ENCODE peak calls at places on chromosome 17, in eight cellular contexts. P is BE2C, C is HL-60, I is PC-3, F is kidney epithelial cell, X is GM06990, K is AG10803, G is astrocyte of the spinal cord. L is an unnamed sample.

GRCh38 chr17:36855459-36855858 is 81.8 kb upstream of the LHX1 start:
- DNase-seq in P (no peak), C (no peak), I (no peak), F (no peak), X (no peak), K (no peak), G (no peak), L (no peak)

GRCh38 chr17:74340470-74341023 is 14.5 kb downstream of the KIF19 start:
- DNase-seq in P (no peak), C (no peak), I (no peak), F (no peak), X (no peak), K (no peak), G (no peak), L (no peak)

GRCh38 chr17:28532063-28532960 is 20.1 kb downstream of the UNC119 start:
- DNase-seq in P (no peak), C (no peak), I (no peak), F (no peak), X (no peak), K (no peak), G (no peak), L (no peak)

GRCh38 chr17:30954046-30954805 is 16.6 kb upstream of the RNF135 start:
- DNase-seq in P (no peak), C (no peak), I (no peak), F (no peak), X (no peak), K (no peak), G (no peak), L (no peak)

GRCh38 chr17:50266384-50267073 is 7.7 kb upstream of the TMEM92 start:
- DNase-seq in P (no peak), C (no peak), I (peak; percentile 93), F (no peak), X (no peak), K (peak; percentile 86), G (peak; percentile 93), L (no peak)

GRCh38 chr17:31313982-31314787 is at the start of gene EVI2B:
- DNase-seq in P (no peak), C (peak; percentile 55), I (peak; percentile 82), F (no peak), X (peak; percentile 80), K (peak; percentile 45), G (peak; percentile 21), L (peak; percentile 79)

GRCh38 chr17:7043544-7044268 is at the start of gene SLC16A11:
- DNase-seq in P (peak; percentile 39), C (no peak), I (no peak), F (no peak), X (peak; percentile 61), K (peak; percentile 25), G (peak; percentile 17), L (no peak)

GRCh38 chr17:75808905-75809621 is 24.5 kb downstream of the UNK start:
- DNase-seq in P (peak; percentile 96), C (no peak), I (no peak), F (no peak), X (no peak), K (peak; percentile 66), G (peak; percentile 81), L (no peak)

GRCh38 chr17:49659983-49660382 is 17.9 kb downstream of the SPOP start:
- DNase-seq in P (no peak), C (no peak), I (no peak), F (no peak), X (no peak), K (no peak), G (no peak), L (no peak)

GRCh38 chr17:82047379-82047778 is 4.2 kb downstream of the RFNG start:
- DNase-seq in P (no peak), C (no peak), I (no peak), F (no peak), X (no peak), K (no peak), G (no peak), L (no peak)

GRCh38 chr17:62562656-62563055 is 64.8 kb upstream of the MRC2 start:
- DNase-seq in P (no peak), C (no peak), I (peak; percentile 90), F (no peak), X (no peak), K (peak; percentile 43), G (peak; percentile 75), L (no peak)

GRCh38 chr17:39167492-39167891 is 1.5 kb upstream of the ARL5C start:
- DNase-seq in P (no peak), C (peak; percentile 91), I (no peak), F (no peak), X (no peak), K (peak; percentile 37), G (no peak), L (no peak)

GRCh38 chr17:62627904-62628603 is 584 bp downstream of the MRC2 start:
- DNase-seq in P (peak; percentile 55), C (peak; percentile 74), I (peak; percentile 30), F (no peak), X (peak; percentile 52), K (peak; percentile 80), G (peak; percentile 82), L (no peak)

GRCh38 chr17:27551701-27552466 is 79.1 kb upstream of the LGALS9 start:
- DNase-seq in P (no peak), C (no peak), I (peak; percentile 83), F (no peak), X (no peak), K (no peak), G (no peak), L (no peak)

GRCh38 chr17:55420776-55421178 is 858 bp downstream of the MMD start:
- DNase-seq in P (peak; percentile 54), C (no peak), I (peak; percentile 48), F (no peak), X (peak; percentile 49), K (no peak), G (no peak), L (no peak)

GRCh38 chr17:28141783-28142182 is 99.3 kb downstream of the NLK start:
- DNase-seq in P (no peak), C (no peak), I (no peak), F (no peak), X (no peak), K (no peak), G (no peak), L (no peak)

GRCh38 chr17:5042152-5043022 is 7.2 kb upstream of the SLC52A1 start:
- DNase-seq in P (no peak), C (no peak), I (no peak), F (no peak), X (no peak), K (no peak), G (no peak), L (no peak)

GRCh38 chr17:2051388-2052237 is 3.3 kb upstream of the HIC1 start:
- DNase-seq in P (no peak), C (no peak), I (no peak), F (no peak), X (no peak), K (no peak), G (no peak), L (no peak)
- H3K4me3 ChIP-seq in P (no peak overlapping the region), C (no peak overlapping the region), I (no peak overlapping the region), F (no peak overlapping the region), X (no peak overlapping the region), K (no peak overlapping the region), G (no peak overlapping the region), L (no peak overlapping the region)

GRCh38 chr17:64498308-64499203 is 1.7 kb upstream of the POLG2 start:
- DNase-seq in P (no peak), C (no peak), I (peak; percentile 68), F (no peak), X (no peak), K (no peak), G (no peak), L (no peak)

GRCh38 chr17:64496786-64497564 is at the start of gene POLG2:
- DNase-seq in P (peak; percentile 97), C (peak; percentile 91), I (peak; percentile 98), F (peak; percentile 78), X (peak; percentile 94), K (peak; percentile 92), G (peak; percentile 91), L (peak; percentile 87)

GRCh38 chr17:64499805-64500486 is 3.1 kb upstream of the POLG2 start:
- DNase-seq in P (no peak), C (peak; percentile 53), I (peak; percentile 32), F (no peak), X (no peak), K (peak; percentile 50), G (no peak), L (no peak)

GRCh38 chr17:64496348-64496785 is 487 bp downstream of the POLG2 start:
- DNase-seq in P (no peak), C (no peak), I (peak; percentile 25), F (no peak), X (no peak), K (no peak), G (no peak), L (no peak)

GRCh38 chr17:64497565-64498035 is 746 bp upstream of the POLG2 start:
- DNase-seq in P (no peak), C (no peak), I (no peak), F (no peak), X (no peak), K (no peak), G (no peak), L (no peak)
- TF ChIP-seq CTCF in P (no peak), C (no peak), I (no peak), F (no peak), X (no peak), K (no peak), G (no peak), L (no peak)

DNA sequence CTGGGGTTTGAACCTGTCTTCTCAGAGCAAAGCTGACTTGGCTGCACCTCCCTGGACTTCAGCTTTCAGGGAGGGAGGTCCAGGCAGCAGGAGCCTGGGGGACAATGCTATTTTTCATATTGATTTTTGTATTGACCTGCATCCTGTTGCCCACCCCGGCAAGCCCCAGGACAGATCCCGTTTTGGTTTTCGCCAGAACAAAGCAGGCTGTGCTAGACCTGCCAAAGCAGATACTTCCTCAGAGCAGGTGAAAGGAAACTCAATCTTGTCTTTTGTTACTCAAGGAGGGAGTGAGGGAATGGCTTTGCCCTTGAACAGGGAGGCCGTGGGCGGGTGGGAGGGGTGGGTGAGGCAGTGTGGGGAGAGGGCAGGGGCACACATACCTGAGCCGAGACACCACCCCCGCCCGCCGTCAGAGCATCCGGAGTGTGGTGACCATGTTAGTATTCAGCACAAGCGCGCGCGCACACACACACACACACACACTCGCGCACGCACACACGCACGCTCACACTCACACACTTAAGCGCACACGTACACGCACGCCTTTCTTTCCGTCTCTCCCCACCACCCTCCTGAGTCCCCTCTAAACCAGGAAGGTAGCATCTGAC is 59.5 kb downstream of the RAI1 start:
- DNase-seq in P (no peak), C (no peak), I (no peak), F (no peak), X (no peak), K (no peak), G (peak; percentile 31), L (no peak)
- H3K4me3 ChIP-seq in P (no peak overlapping the region), C (no peak overlapping the region), I (no peak overlapping the region), F (no peak overlapping the region), X (no peak overlapping the region), K (no peak overlapping the region), G (no peak overlapping the region), L (no peak overlapping the region)

DNA sequence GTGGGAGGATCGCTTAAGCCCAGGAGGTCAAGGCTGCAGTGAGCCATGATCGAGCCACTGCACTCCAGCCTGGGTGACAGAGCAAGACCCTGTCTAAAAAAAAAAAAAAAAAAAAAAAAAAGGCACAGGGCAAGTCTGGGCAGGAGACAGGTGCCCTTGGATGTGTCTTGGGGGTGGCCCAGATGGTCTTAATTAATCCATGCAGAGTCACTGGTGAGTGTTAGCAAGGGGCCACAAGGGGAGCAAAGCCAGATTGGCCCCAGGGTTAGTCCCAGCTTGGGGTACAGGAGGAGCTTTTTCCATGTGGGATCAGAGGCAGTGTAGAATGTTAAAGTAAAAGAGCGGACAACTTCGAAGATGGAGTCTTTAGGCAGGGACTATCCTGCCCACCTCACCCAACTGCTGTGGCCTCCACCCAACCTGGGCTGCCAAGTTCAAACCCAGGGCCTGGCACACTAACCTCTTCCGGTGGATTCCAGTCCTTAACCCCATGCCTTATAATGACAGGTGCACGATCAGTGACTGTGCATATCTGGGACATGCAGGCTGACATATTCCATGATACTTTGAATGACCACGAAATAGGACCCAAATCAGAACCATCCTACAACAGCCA is 32.2 kb upstream of the MFSD6L start:
- DNase-seq in P (no peak), C (no peak), I (no peak), F (no peak), X (no peak), K (no peak), G (no peak), L (no peak)
- TF ChIP-seq CTCF in P (no peak), C (no peak), I (no peak), F (no peak), X (no peak), K (no peak), G (no peak), L (no peak)